ENCODE peak calls at places on chromosomes 11 and 22, in five cellular contexts. I is HAP-1, U is progenitor cell of endocrine pancreas, W is brain microvascular endothelial cell, J is NCI-H2081. P is an unnamed sample.
A peak's percentile ranks its signal among the peaks of the same experiment; 100 is the strongest.

GRCh38 chr11:7965386-7965785 is at the start of gene NLRP10:
- DNase-seq in I (no peak), U (no peak), W (peak; percentile 39), J (no peak), P (no peak)

GRCh38 chr11:69442807-69443137 is 38.7 kb upstream of the LINC01488 start:
- DNase-seq in I (no peak), U (no peak), W (no peak), J (no peak), P (no peak)

GRCh38 chr11:102449651-102450570 is 2.7 kb downstream of the TMEM123 start:
- DNase-seq in I (no peak), U (no peak), W (no peak), J (no peak), P (no peak)

GRCh38 chr22:30806391-30806861 is 111.8 kb downstream of the OSBP2 start:
- DNase-seq in I (no peak), U (no peak), W (peak; percentile 43), J (no peak), P (no peak)

GRCh38 chr11:60371854-60372253 is 6.5 kb upstream of the MS4A7 start:
- DNase-seq in I (no peak), U (no peak), W (no peak), J (no peak), P (no peak)

GRCh38 chr22:22168190-22168940 is 76.2 kb upstream of the VPREB1 start:
- DNase-seq in I (peak; percentile 38), U (no peak), W (no peak), J (no peak), P (no peak)

GRCh38 chr22:41885116-41885515 is 29.8 kb downstream of the SHISA8 start:
- DNase-seq in I (no peak), U (no peak), W (no peak), J (no peak), P (no peak)

GRCh38 chr11:8767466-8768142 is 85.0 kb downstream of the RPL27A start:
- DNase-seq in I (no peak), U (no peak), W (no peak), J (no peak), P (no peak)

GRCh38 chr11:111840143-111840542 is 31.2 kb downstream of the ALG9 start:
- DNase-seq in I (no peak), U (no peak), W (peak; percentile 24), J (no peak), P (no peak)

GRCh38 chr11:57641426-57641825 is 8.3 kb downstream of the YPEL4 start:
- DNase-seq in I (no peak), U (no peak), W (peak; percentile 36), J (peak; percentile 27), P (no peak)

GRCh38 chr11:68215524-68216170 is 2.6 kb upstream of the KMT5B start:
- DNase-seq in I (no peak), U (no peak), W (no peak), J (no peak), P (no peak)

GRCh38 chr11:75896843-75897419 is 81.9 kb downstream of the UVRAG start:
- DNase-seq in I (no peak), U (no peak), W (no peak), J (peak; percentile 18), P (no peak)

GRCh38 chr22:41902016-41902415 is 12.9 kb downstream of the SHISA8 start:
- DNase-seq in I (no peak), U (no peak), W (no peak), J (no peak), P (no peak)

GRCh38 chr11:18522388-18522787 is 4.4 kb downstream of the TSG101 start:
- DNase-seq in I (no peak), U (no peak), W (no peak), J (no peak), P (no peak)

GRCh38 chr11:93487032-93487483 is 56.1 kb downstream of the SMCO4 start:
- DNase-seq in I (no peak), U (no peak), W (no peak), J (no peak), P (no peak)

GRCh38 chr11:68998390-68998911 is 14.6 kb downstream of the MRGPRF start:
- DNase-seq in I (peak; percentile 43), U (no peak), W (no peak), J (peak; percentile 64), P (no peak)

GRCh38 chr11:34308821-34309585 is 48.8 kb downstream of the ABTB2 start:
- DNase-seq in I (no peak), U (no peak), W (no peak), J (no peak), P (no peak)

GRCh38 chr11:69888671-69889076 is 69.5 kb upstream of the FGF3 start:
- DNase-seq in I (peak; percentile 86), U (peak; percentile 71), W (peak; percentile 28), J (peak; percentile 54), P (peak; percentile 88)

GRCh38 chr22:45290410-45290936 is 5.7 kb downstream of the UPK3A start:
- DNase-seq in I (peak; percentile 58), U (no peak), W (peak; percentile 76), J (no peak), P (peak; percentile 22)

GRCh38 chr22:35928273-35928798 is 100.3 kb downstream of the RBFOX2 start:
- DNase-seq in I (no peak), U (no peak), W (no peak), J (no peak), P (no peak)

GRCh38 chr11:14454861-14455632 is 44.6 kb downstream of the COPB1 start:
- DNase-seq in I (no peak), U (no peak), W (no peak), J (peak; percentile 2), P (no peak)

GRCh38 chr22:28426346-28427132 is 253.1 kb downstream of the TTC28 start:
- DNase-seq in I (no peak), U (no peak), W (no peak), J (no peak), P (no peak)

GRCh38 chr11:7348432-7349298 is 97.0 kb downstream of the SYT9 start:
- DNase-seq in I (peak; percentile 65), U (no peak), W (no peak), J (no peak), P (no peak)

GRCh38 chr11:116930177-116930576 is 92.8 kb upstream of the APOA1 start:
- DNase-seq in I (no peak), U (no peak), W (peak; percentile 20), J (no peak), P (no peak)

GRCh38 chr11:85040166-85040565 is 587.0 kb downstream of the DLG2 start:
- DNase-seq in I (no peak), U (no peak), W (no peak), J (no peak), P (no peak)

GRCh38 chr11:68460741-68461283 is at the start of gene PPP6R3:
- DNase-seq in I (no peak), U (no peak), W (no peak), J (no peak), P (no peak)

GRCh38 chr11:567629-568258 is 7.0 kb downstream of the RASSF7 start:
- DNase-seq in I (no peak), U (no peak), W (no peak), J (no peak), P (no peak)

GRCh38 chr22:25334091-25334490 is 114.7 kb downstream of the CRYBB2 start:
- DNase-seq in I (peak; percentile 85), U (peak; percentile 60), W (peak; percentile 43), J (no peak), P (peak; percentile 69)

GRCh38 chr11:16902979-16903378 is 111.2 kb downstream of the PLEKHA7 start:
- DNase-seq in I (no peak), U (no peak), W (no peak), J (no peak), P (no peak)

GRCh38 chr11:36409152-36409713 is 100.8 kb downstream of the TRAF6 start:
- DNase-seq in I (no peak), U (no peak), W (peak; percentile 45), J (no peak), P (no peak)